ENCODE peak calls at places on chromosomes 16 and 17, in nine cellular contexts. Z is A549, P is uterus, S is lower lobe of right lung, G is heart right ventricle, F is esophagus squamous epithelium, A is OCI-LY7, X is cardiac muscle cell, B is mesendoderm. H is an unnamed sample.

GRCh38 chr17:33121756-33122155 is 130.1 kb downstream of the SPACA3 start:
- DNase-seq in G (no peak), Z (no peak), X (no peak), S (no peak), A (no peak), B (no peak), F (no peak), P (no peak), H (no peak)

GRCh38 chr17:58411408-58411894 is 5.9 kb downstream of the RNF43 start:
- DNase-seq in S (no peak), P (no peak), Z (no peak), G (no peak), X (no peak), F (no peak), B (no peak), A (no peak), H (no peak)

GRCh38 chr17:19579192-19579668 is 45.6 kb downstream of the SLC47A1 start:
- DNase-seq in A (no peak), B (peak; percentile 31), S (no peak), F (no peak), Z (no peak), P (no peak), G (no peak), X (peak; percentile 15), H (no peak)

GRCh38 chr16:89945654-89946053 is 2.9 kb upstream of the DEF8 start:
- DNase-seq in B (no peak), X (no peak), A (peak; percentile 49), G (no peak), Z (no peak), F (no peak), S (peak; percentile 67), P (no peak), H (no peak)

GRCh38 chr17:53142890-53143289 is 679.8 kb upstream of the KIF2B start:
- DNase-seq in X (peak; percentile 43), A (no peak), G (no peak), S (no peak), P (no peak), Z (peak; percentile 41), F (no peak), B (peak; percentile 84), H (no peak)

GRCh38 chr17:16447676-16448075 is 32.3 kb downstream of the TRPV2 start:
- DNase-seq in A (no peak), B (no peak), X (no peak), S (no peak), G (no peak), F (no peak), P (no peak), Z (no peak), H (no peak)

GRCh38 chr17:9643611-9644010 is 1.7 kb upstream of the USP43 start:
- DNase-seq in G (no peak), F (no peak), X (no peak), S (no peak), B (no peak), A (no peak), Z (no peak), P (no peak), H (no peak)

GRCh38 chr16:11240636-11241473 is 15.1 kb downstream of the SOCS1 start:
- DNase-seq in P (no peak), A (no peak), B (no peak), F (no peak), S (no peak), Z (no peak), X (peak; percentile 46), G (peak; percentile 44), H (no peak)

GRCh38 chr16:56199164-56199563 is 7.9 kb downstream of the GNAO1 start:
- DNase-seq in S (no peak), F (no peak), B (no peak), X (no peak), P (no peak), A (peak; percentile 11), G (no peak), Z (no peak), H (no peak)

GRCh38 chr16:24986512-24987303 is 28.5 kb downstream of the ARHGAP17 start:
- DNase-seq in F (no peak), P (peak; percentile 36), A (no peak), Z (peak; percentile 66), S (no peak), X (peak; percentile 6), G (peak; percentile 38), B (no peak), H (peak; percentile 55)
- H3K4me3 ChIP-seq in F (peak overlapping the region; percentile 15), P (no peak overlapping the region), A (no peak overlapping the region), Z (peak overlapping the region; percentile 14), S (no peak overlapping the region), X (no peak overlapping the region), G (peak overlapping the region; percentile 13), B (no peak overlapping the region), H (no peak overlapping the region)

DNA sequence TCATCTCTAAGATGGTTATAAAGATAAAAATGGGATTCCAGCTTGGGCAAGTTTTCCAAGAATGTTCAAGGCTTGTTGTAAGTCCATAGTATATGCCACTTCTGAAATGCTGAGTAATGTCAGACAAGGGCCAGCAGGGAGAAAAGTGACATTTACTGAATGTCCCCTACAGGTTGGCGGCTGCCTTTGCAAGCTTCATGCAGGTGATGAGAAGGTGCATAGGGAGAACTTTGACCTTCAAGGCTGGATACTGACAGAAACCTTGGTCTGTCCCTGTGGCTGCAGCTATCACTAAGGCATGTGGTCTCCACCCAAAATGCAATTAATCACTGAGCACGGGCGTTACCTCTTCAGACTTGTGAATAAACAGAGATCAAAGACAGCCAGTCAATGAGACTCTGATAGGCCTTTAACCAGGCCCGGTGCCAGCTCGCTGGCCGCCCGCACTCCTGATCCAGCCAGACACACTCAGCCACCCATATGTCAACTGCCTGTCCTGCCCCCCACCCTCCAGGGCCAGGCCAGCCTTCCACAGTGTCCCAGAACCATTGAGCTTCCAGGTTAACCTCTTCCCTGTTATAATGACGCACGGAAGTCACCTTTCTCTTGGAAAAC is 26.9 kb upstream of the AXIN2 start:
- DNase-seq in B (peak; percentile 72), X (no peak), A (peak; percentile 9), S (peak; percentile 72), F (no peak), P (no peak), Z (peak; percentile 57), G (peak; percentile 43), H (no peak)
- H3K4me1 ChIP-seq in B (peaks cover 12% of the 10 kb centered on the region), X (no peaks in the 10 kb centered on the region), A (no peaks in the 10 kb centered on the region), S (peaks cover 28% of the 10 kb centered on the region), F (peaks cover 38% of the 10 kb centered on the region), P (no peaks in the 10 kb centered on the region), Z (peaks cover 35% of the 10 kb centered on the region), G (peaks cover 41% of the 10 kb centered on the region), H (peaks cover 3% of the 10 kb centered on the region)

GRCh38 chr17:46770818-46771600 is 47.5 kb downstream of the WNT3 start:
- DNase-seq in P (no peak), B (peak; percentile 76), F (no peak), S (peak; percentile 61), G (peak; percentile 50), X (peak; percentile 72), A (peak; percentile 31), Z (peak; percentile 76), H (peak; percentile 63)

GRCh38 chr17:46772879-46773620 is 45.4 kb downstream of the WNT3 start:
- DNase-seq in Z (no peak), G (no peak), P (no peak), S (peak; percentile 33), F (no peak), A (peak; percentile 34), X (peak; percentile 40), B (peak; percentile 80), H (no peak)

GRCh38 chr17:46770439-46770817 is 48.1 kb downstream of the WNT3 start:
- DNase-seq in X (no peak), B (no peak), S (no peak), F (no peak), P (no peak), A (no peak), Z (no peak), G (no peak), H (no peak)

GRCh38 chr17:46772013-46772878 is 46.2 kb downstream of the WNT3 start:
- DNase-seq in G (peak; percentile 33), B (peak; percentile 95), P (no peak), Z (peak; percentile 67), F (no peak), S (peak; percentile 71), A (no peak), X (peak; percentile 59), H (peak; percentile 60)

GRCh38 chr17:46771601-46772012 is 46.9 kb downstream of the WNT3 start:
- DNase-seq in P (no peak), Z (peak; percentile 47), B (peak; percentile 66), F (no peak), X (peak; percentile 75), A (peak; percentile 45), S (peak; percentile 59), G (peak; percentile 40), H (no peak)
- H3K27ac ChIP-seq in P (peak overlapping the region; percentile 69), Z (peak overlapping the region; percentile 94), B (peak overlapping the region; percentile 98), F (peak overlapping the region; percentile 81), X (peak overlapping the region; percentile 60), A (no peak overlapping the region), S (peak overlapping the region; percentile 67), G (no peak overlapping the region), H (no peak overlapping the region)

DNA sequence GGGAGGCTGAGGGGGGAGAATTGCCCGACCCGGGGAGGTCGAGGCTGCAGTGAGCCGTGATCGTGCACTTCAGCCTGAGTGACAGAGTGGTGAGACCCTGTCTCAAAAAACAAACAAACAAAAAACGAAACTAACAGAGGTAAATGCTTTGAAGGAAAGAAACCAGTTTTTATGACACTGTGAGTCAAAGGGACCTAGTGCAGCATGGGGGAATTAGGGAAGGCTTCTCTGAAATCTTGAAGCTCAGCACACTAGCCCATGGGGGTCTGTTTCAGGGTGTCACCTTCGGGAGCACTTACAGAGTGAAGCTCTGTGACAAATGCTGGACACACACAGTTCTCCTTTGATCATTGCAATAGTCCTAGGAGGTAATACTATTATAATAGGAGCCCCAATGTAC is 16.6 kb downstream of the ITPRIPL2 start:
- DNase-seq in Z (no peak), F (no peak), B (no peak), A (no peak), P (no peak), S (no peak), G (no peak), X (no peak), H (no peak)
- H3K4me3 ChIP-seq in Z (no peak overlapping the region), F (no peak overlapping the region), B (no peak overlapping the region), A (peak overlapping the region; percentile 9), P (no peak overlapping the region), S (no peak overlapping the region), G (peak overlapping the region; percentile 2), X (no peak overlapping the region), H (no peak overlapping the region)

DNA sequence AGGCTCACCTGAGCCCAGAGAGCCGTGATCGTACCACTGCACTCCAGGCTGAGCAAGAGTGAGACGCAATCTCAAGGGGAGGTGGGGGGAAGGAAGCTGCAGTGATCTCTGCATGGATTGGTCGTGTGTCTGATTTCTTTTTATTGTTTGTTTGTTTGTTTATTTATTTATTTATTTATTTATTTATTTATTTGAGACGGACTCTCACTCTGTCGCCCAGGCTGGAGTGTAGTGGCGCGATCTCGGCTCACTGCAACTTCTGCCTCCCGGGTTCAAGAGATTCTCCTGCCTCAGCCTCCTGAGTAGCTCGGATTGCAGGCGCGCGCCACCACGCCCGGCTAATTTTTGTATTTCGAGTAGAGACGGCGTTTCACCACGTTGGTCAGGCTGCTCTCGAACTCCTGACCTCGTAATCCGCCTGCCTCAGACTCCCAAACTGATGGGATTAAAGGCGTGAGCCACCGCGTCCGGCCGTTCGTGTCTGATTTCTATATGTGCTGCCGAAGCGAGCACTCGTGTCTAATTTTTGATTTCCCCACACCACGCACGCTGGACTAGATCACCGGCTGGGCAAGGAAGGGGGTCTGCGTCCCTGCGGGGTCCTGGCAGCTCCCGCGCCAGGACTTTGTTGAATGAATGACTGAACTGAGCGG is 448 bp upstream of the TNFRSF12A start:
- DNase-seq in B (no peak), S (no peak), Z (no peak), A (no peak), F (no peak), X (no peak), G (no peak), P (no peak), H (no peak)
- H3K4me1 ChIP-seq in B (peaks cover 12% of the 10 kb centered on the region), S (peaks cover 59% of the 10 kb centered on the region), Z (peaks cover 19% of the 10 kb centered on the region), A (peaks cover 39% of the 10 kb centered on the region), F (peaks cover 66% of the 10 kb centered on the region), X (peaks cover 22% of the 10 kb centered on the region), G (peaks cover 58% of the 10 kb centered on the region), P (no peaks in the 10 kb centered on the region), H (no peaks in the 10 kb centered on the region)

GRCh38 chr16:22386976-22387375 is 12.6 kb upstream of the CDR2 start:
- DNase-seq in B (no peak), S (no peak), Z (no peak), A (no peak), G (no peak), P (no peak), X (no peak), F (no peak), H (no peak)
- H3K27ac ChIP-seq in B (no peak overlapping the region), S (no peak overlapping the region), Z (no peak overlapping the region), A (no peak overlapping the region), G (no peak overlapping the region), P (no peak overlapping the region), X (no peak overlapping the region), F (peak overlapping the region; percentile 25), H (peak overlapping the region; percentile 38)

H was measured in tibial artery.